ENCODE peak calls at places on chromosomes 7 and 10, in seven cellular contexts. One of them, this sample, is unnamed.

GRCh38 chr10:24821986-24822385 is 98.3 kb upstream of the ARHGAP21 start:
- DNase-seq in NCI-H82: no peak
- DNase-seq in substantia nigra: no peak
- DNase-seq in GM10248: no peak
- DNase-seq in left cardiac atrium: no peak
- DNase-seq in NCI-H2029: no peak
- DNase-seq in ecto neural progenitor cell: no peak
- DNase-seq in this sample: no peak

GRCh38 chr10:50992972-50993766 is 81.1 kb upstream of the PRKG1 start:
- DNase-seq in ecto neural progenitor cell: peak
- DNase-seq in substantia nigra: no peak
- DNase-seq in NCI-H82: no peak
- DNase-seq in GM10248: no peak
- DNase-seq in left cardiac atrium: peak
- DNase-seq in NCI-H2029: no peak
- DNase-seq in this sample: no peak

GRCh38 chr7:135209225-135209834 is 2.0 kb downstream of the WDR91 start:
- DNase-seq in GM10248: no peak
- DNase-seq in left cardiac atrium: no peak
- DNase-seq in substantia nigra: no peak
- DNase-seq in ecto neural progenitor cell: no peak
- DNase-seq in NCI-H2029: no peak
- DNase-seq in NCI-H82: no peak
- DNase-seq in this sample: no peak

GRCh38 chr7:19851504-19851903 is 78.1 kb upstream of the TMEM196 start:
- DNase-seq in NCI-H82: no peak
- DNase-seq in left cardiac atrium: no peak
- DNase-seq in ecto neural progenitor cell: no peak
- DNase-seq in substantia nigra: no peak
- DNase-seq in GM10248: no peak
- DNase-seq in NCI-H2029: no peak
- DNase-seq in this sample: no peak

GRCh38 chr10:90047243-90047729 is 345.9 kb downstream of the KIF20B start:
- DNase-seq in ecto neural progenitor cell: no peak
- DNase-seq in GM10248: peak
- DNase-seq in NCI-H2029: no peak
- DNase-seq in left cardiac atrium: no peak
- DNase-seq in substantia nigra: no peak
- DNase-seq in NCI-H82: no peak
- DNase-seq in this sample: no peak

GRCh38 chr10:13950543-13950939 is 363.8 kb downstream of the PRPF18 start:
- DNase-seq in NCI-H82: no peak
- DNase-seq in GM10248: no peak
- DNase-seq in ecto neural progenitor cell: no peak
- DNase-seq in left cardiac atrium: no peak
- DNase-seq in substantia nigra: no peak
- DNase-seq in NCI-H2029: no peak
- DNase-seq in this sample: no peak

GRCh38 chr10:31936086-31936485 is 7.5 kb upstream of the ARHGAP12 start:
- DNase-seq in left cardiac atrium: no peak
- DNase-seq in GM10248: no peak
- DNase-seq in ecto neural progenitor cell: no peak
- DNase-seq in NCI-H82: no peak
- DNase-seq in NCI-H2029: no peak
- DNase-seq in substantia nigra: no peak
- DNase-seq in this sample: no peak

GRCh38 chr10:103395754-103396066 is 565 bp downstream of the ATP5MK start:
- DNase-seq in NCI-H82: peak
- DNase-seq in ecto neural progenitor cell: no peak
- DNase-seq in NCI-H2029: no peak
- DNase-seq in substantia nigra: no peak
- DNase-seq in left cardiac atrium: no peak
- DNase-seq in GM10248: peak
- DNase-seq in this sample: no peak

GRCh38 chr10:12594448-12594944 is 245.1 kb downstream of the CAMK1D start:
- DNase-seq in NCI-H2029: no peak
- DNase-seq in left cardiac atrium: no peak
- DNase-seq in GM10248: peak
- DNase-seq in substantia nigra: no peak
- DNase-seq in NCI-H82: no peak
- DNase-seq in ecto neural progenitor cell: no peak
- DNase-seq in this sample: no peak

GRCh38 chr7:148921806-148922205 is 37.7 kb upstream of the EZH2 start:
- DNase-seq in ecto neural progenitor cell: no peak
- DNase-seq in substantia nigra: no peak
- DNase-seq in left cardiac atrium: no peak
- DNase-seq in NCI-H82: peak
- DNase-seq in NCI-H2029: no peak
- DNase-seq in GM10248: no peak
- DNase-seq in this sample: no peak

GRCh38 chr10:84232376-84232775 is 7.0 kb upstream of the LRIT2 start:
- DNase-seq in left cardiac atrium: no peak
- DNase-seq in NCI-H82: no peak
- DNase-seq in GM10248: no peak
- DNase-seq in ecto neural progenitor cell: no peak
- DNase-seq in NCI-H2029: no peak
- DNase-seq in substantia nigra: no peak
- DNase-seq in this sample: no peak

GRCh38 chr7:1812693-1813393 is 142.8 kb downstream of the ELFN1 start:
- DNase-seq in ecto neural progenitor cell: peak
- DNase-seq in NCI-H82: peak
- DNase-seq in NCI-H2029: no peak
- DNase-seq in left cardiac atrium: no peak
- DNase-seq in GM10248: no peak
- DNase-seq in substantia nigra: no peak
- DNase-seq in this sample: no peak

GRCh38 chr7:64869912-64870562 is 33.0 kb upstream of the ZNF273 start:
- DNase-seq in GM10248: peak
- DNase-seq in substantia nigra: no peak
- DNase-seq in NCI-H82: no peak
- DNase-seq in ecto neural progenitor cell: no peak
- DNase-seq in NCI-H2029: no peak
- DNase-seq in left cardiac atrium: no peak
- DNase-seq in this sample: no peak

GRCh38 chr10:470339-471003 is 219.0 kb downstream of the DIP2C start:
- DNase-seq in substantia nigra: no peak
- DNase-seq in NCI-H2029: no peak
- DNase-seq in NCI-H82: no peak
- DNase-seq in ecto neural progenitor cell: no peak
- DNase-seq in GM10248: no peak
- DNase-seq in left cardiac atrium: no peak
- DNase-seq in this sample: no peak

GRCh38 chr10:131160219-131160875 is 151.2 kb downstream of the TCERG1L start:
- DNase-seq in NCI-H2029: no peak
- DNase-seq in ecto neural progenitor cell: no peak
- DNase-seq in substantia nigra: no peak
- DNase-seq in left cardiac atrium: no peak
- DNase-seq in GM10248: no peak
- DNase-seq in NCI-H82: no peak
- DNase-seq in this sample: no peak

This sample was measured in cerebellar nuclear complex.